ENCODE peak calls at places on chromosomes 3 and 15, in five cellular contexts. R is thoracic aorta, E is pancreas, S is cardiac fibroblast, A is GM13976. T is an unnamed sample.

GRCh38 chr3:24363242-24363641 is 131.4 kb downstream of the THRB start:
- DNase-seq in A (no peak), S (peak), E (no peak), R (no peak), T (no peak)

GRCh38 chr15:73996267-73996666 is 1.8 kb downstream of the PML start:
- DNase-seq in R (no peak), A (no peak), S (no peak), E (no peak), T (no peak)

GRCh38 chr15:61556037-61556648 is 327.0 kb upstream of the RORA start:
- DNase-seq in E (no peak), R (no peak), A (no peak), S (peak), T (no peak)

GRCh38 chr15:46059921-46060565 is 425.2 kb downstream of the SQOR start:
- DNase-seq in S (no peak), R (no peak), A (no peak), E (no peak), T (no peak)

GRCh38 chr15:88647362-88648105 is 8.7 kb downstream of the ISG20 start:
- DNase-seq in A (no peak), R (no peak), S (no peak), E (no peak), T (no peak)

GRCh38 chr15:27762471-27762870 is 336.6 kb downstream of the OCA2 start:
- DNase-seq in E (no peak), A (no peak), S (no peak), R (no peak), T (no peak)

GRCh38 chr3:16318216-16318615 is 53.2 kb downstream of the OXNAD1 start:
- DNase-seq in E (no peak), S (peak), A (no peak), R (no peak), T (no peak)

GRCh38 chr15:29938701-29939340 is 116.6 kb upstream of the TJP1 start:
- DNase-seq in S (no peak), E (no peak), R (no peak), A (no peak), T (no peak)

GRCh38 chr15:67840747-67841634 is 1.1 kb upstream of the RNU6-1 start:
- DNase-seq in R (no peak), S (peak), A (peak), E (peak), T (no peak)

GRCh38 chr3:43733459-43734384 is 43.0 kb downstream of the ABHD5 start:
- DNase-seq in R (peak), E (no peak), A (no peak), S (peak), T (no peak)

GRCh38 chr15:61049003-61049402 is 180.1 kb downstream of the RORA start:
- DNase-seq in E (no peak), S (no peak), R (no peak), A (no peak), T (no peak)

GRCh38 chr3:189188466-189188865 is 16.7 kb downstream of the TPRG1 start:
- DNase-seq in E (no peak), R (no peak), A (no peak), S (no peak), T (no peak)

GRCh38 chr3:42183991-42184621 is 81.9 kb downstream of the CCK start:
- DNase-seq in E (no peak), S (no peak), A (no peak), R (no peak), T (no peak)

GRCh38 chr15:77706482-77707244 is 74.0 kb upstream of the LINGO1 start:
- DNase-seq in S (no peak), A (no peak), E (no peak), R (no peak), T (no peak)

GRCh38 chr3:128495435-128495970 is 2.5 kb upstream of the GATA2 start:
- DNase-seq in A (no peak), R (no peak), E (no peak), S (no peak), T (no peak)

GRCh38 chr3:108006077-108006675 is 84.7 kb downstream of the CD47 start:
- DNase-seq in S (no peak), A (no peak), R (no peak), E (no peak), T (no peak)

GRCh38 chr3:46423588-46423987 is 16.5 kb downstream of the CCRL2 start:
- DNase-seq in R (no peak), A (no peak), E (no peak), S (peak), T (no peak)

GRCh38 chr3:33355611-33356010 is 78.4 kb downstream of the FBXL2 start:
- DNase-seq in A (no peak), R (no peak), S (peak), E (no peak), T (no peak)

GRCh38 chr15:38894260-38894948 is 329.8 kb upstream of the RASGRP1 start:
- DNase-seq in A (no peak), R (no peak), S (peak), E (no peak), T (no peak)

GRCh38 chr3:149790698-149791097 is 1.7 kb downstream of the ANKUB1 start:
- DNase-seq in S (no peak), E (no peak), R (no peak), A (no peak), T (no peak)

GRCh38 chr15:88878720-88879184 is 16.6 kb downstream of the HAPLN3 start:
- DNase-seq in A (peak), R (no peak), S (peak), E (no peak), T (peak)

GRCh38 chr15:66834863-66835557 is 133.0 kb downstream of the SMAD6 start:
- DNase-seq in R (no peak), E (peak), A (no peak), S (no peak), T (no peak)

GRCh38 chr15:87200149-87200548 is 1056.4 kb downstream of the NTRK3 start:
- DNase-seq in R (no peak), S (no peak), E (no peak), A (no peak), T (no peak)

GRCh38 chr15:67127925-67128324 is 62.5 kb downstream of the SMAD3 start:
- DNase-seq in E (no peak), R (no peak), S (peak), A (no peak), T (no peak)

GRCh38 chr15:31488437-31489204 is 162.0 kb downstream of the KLF13 start:
- DNase-seq in S (peak), E (no peak), R (peak), A (peak), T (peak)

GRCh38 chr3:194306109-194306686 is 44.9 kb downstream of the CPN2 start:
- DNase-seq in S (no peak), A (no peak), R (no peak), E (peak), T (no peak)

GRCh38 chr3:41317718-41318117 is 118.4 kb downstream of the CTNNB1 start:
- DNase-seq in S (peak), R (no peak), A (no peak), E (no peak), T (no peak)

GRCh38 chr3:114508976-114509375 is 215.1 kb downstream of the TIGIT start:
- DNase-seq in A (no peak), S (no peak), E (no peak), R (no peak), T (no peak)

GRCh38 chr3:160023476-160023875 is 34.8 kb downstream of the IL12A start:
- DNase-seq in R (no peak), E (no peak), A (no peak), S (peak), T (no peak)

GRCh38 chr3:37580237-37580636 is 281.4 kb upstream of the CTDSPL start:
- DNase-seq in S (no peak), R (no peak), A (no peak), E (no peak), T (no peak)

GRCh38 chr15:68173119-68173518 is 32.0 kb downstream of the CALML4 start:
- DNase-seq in R (no peak), A (no peak), S (no peak), E (no peak), T (no peak)

GRCh38 chr3:189727898-189728297 is 96.7 kb downstream of the TP63 start:
- DNase-seq in R (no peak), A (no peak), E (no peak), S (peak), T (no peak)

GRCh38 chr3:14452676-14453367 is 50.4 kb downstream of the SLC6A6 start:
- DNase-seq in E (peak), A (no peak), S (peak), R (peak), T (no peak)

GRCh38 chr15:98524274-98524673 is 124.1 kb upstream of the IGF1R start:
- DNase-seq in R (no peak), E (no peak), A (no peak), S (no peak), T (no peak)

GRCh38 chr3:181103605-181104004 is 114.1 kb upstream of the DNAJC19 start:
- DNase-seq in E (no peak), A (peak), S (peak), R (no peak), T (no peak)

GRCh38 chr3:46579756-46580286 is 13.7 kb upstream of the LRRC2 start:
- DNase-seq in A (no peak), E (no peak), R (no peak), S (no peak), T (no peak)

GRCh38 chr3:16380421-16380820 is 115.4 kb downstream of the OXNAD1 start:
- DNase-seq in R (no peak), A (no peak), S (no peak), E (no peak), T (no peak)

DNA sequence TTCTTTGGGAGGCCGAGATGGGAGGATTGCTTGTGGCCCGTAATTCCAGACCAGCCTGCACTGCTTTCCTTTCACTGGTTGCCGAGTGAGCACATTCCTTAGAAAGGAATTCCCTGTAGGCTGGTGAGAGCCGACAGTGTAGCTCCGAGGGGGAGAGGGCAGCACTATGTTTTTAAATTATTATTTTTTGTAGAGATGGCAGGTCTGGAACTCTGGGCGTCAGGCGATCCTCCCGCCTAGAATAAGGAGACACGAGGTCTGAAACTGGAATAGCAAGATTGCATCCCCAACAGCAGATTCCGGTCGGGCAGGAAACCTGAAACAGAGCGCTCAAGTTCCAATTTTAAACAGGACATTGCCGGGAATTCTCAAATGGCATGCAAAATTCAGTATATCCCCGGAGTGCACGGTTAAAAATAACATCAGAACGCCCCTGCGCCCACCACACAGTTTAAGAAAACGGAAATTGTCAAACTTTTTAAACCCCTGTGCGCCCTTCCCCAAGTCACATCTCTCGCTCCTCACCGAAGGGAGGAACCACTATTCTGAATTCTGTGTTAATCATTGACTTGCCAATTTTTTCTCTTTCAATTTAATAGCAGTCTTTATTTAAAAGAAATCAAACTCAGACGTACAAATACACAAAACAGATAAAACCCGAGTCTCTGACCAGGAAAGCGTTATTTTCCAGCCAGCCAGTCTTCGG is 637 bp upstream of the RNU5B-1 start:
- DNase-seq in S (peak), A (no peak), E (no peak), R (no peak), T (no peak)
- TF ChIP-seq CTCF in S (no peak), A (no peak), E (no peak), R (no peak), T (no peak)

DNA sequence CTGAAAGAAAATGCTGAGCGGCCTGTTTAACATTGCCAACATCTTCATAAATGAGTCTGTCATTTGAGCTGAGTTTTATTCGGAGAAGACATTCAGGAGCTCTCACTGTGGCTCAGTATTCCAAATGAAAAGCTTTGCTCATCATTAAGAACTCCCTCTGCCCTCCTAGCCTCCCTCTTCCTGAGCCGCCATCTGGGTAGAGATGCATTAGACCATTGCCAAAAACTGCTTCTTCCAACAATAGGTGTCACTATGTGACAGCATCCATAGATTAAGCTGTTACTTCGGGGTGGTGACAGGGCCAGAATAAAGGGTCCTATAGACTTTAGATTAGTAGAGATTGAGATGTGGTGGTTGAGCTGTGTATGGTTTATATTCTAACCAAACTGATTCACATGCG is 501.4 kb upstream of the NR2F2 start:
- DNase-seq in R (no peak), S (no peak), E (no peak), A (no peak), T (no peak)
- TF ChIP-seq CTCF in R (no peak), S (no peak), E (no peak), A (no peak), T (no peak)

GRCh38 chr15:57213783-57214366 is 162.4 kb upstream of the CGNL1 start:
- DNase-seq in A (peak), E (no peak), S (peak), R (no peak), T (peak)
- TF ChIP-seq CTCF in A (peak), E (no peak), S (peak), R (peak), T (peak)

GRCh38 chr15:37204698-37205097 is 104.3 kb upstream of the MEIS2 start:
- DNase-seq in S (no peak), A (no peak), R (no peak), E (no peak), T (no peak)
- TF ChIP-seq CTCF in S (no peak), A (no peak), R (no peak), E (no peak), T (no peak)

T was measured in GM20000.